ENCODE peak calls at places on chromosomes 11 and 22, in four cellular contexts. One of them, this sample, is unnamed.

GRCh38 chr11:61917357-61918109 is at the start of gene RAB3IL1:
- DNase-seq in mesenchymal stem cell: peak
- DNase-seq in IMR-90: no peak
- DNase-seq in mesendoderm: peak
- DNase-seq in this sample: peak

GRCh38 chr11:125881291-125881690 is 6.2 kb upstream of the HYLS1 start:
- DNase-seq in mesendoderm: no peak
- DNase-seq in mesenchymal stem cell: no peak
- DNase-seq in IMR-90: no peak
- DNase-seq in this sample: no peak

GRCh38 chr22:23696326-23696851 is 5.6 kb downstream of the RGL4 start:
- DNase-seq in IMR-90: peak
- DNase-seq in mesenchymal stem cell: no peak
- DNase-seq in mesendoderm: no peak
- DNase-seq in this sample: no peak

GRCh38 chr22:24807284-24807950 is 1.4 kb downstream of the SGSM1 start:
- DNase-seq in mesenchymal stem cell: peak
- DNase-seq in IMR-90: no peak
- DNase-seq in mesendoderm: peak
- DNase-seq in this sample: no peak

GRCh38 chr22:18076060-18076497 is 1.7 kb upstream of the PEX26 start:
- DNase-seq in mesenchymal stem cell: peak
- DNase-seq in IMR-90: peak
- DNase-seq in mesendoderm: peak
- DNase-seq in this sample: peak

GRCh38 chr11:77035041-77035440 is 843 bp downstream of the B3GNT6 start:
- DNase-seq in IMR-90: no peak
- DNase-seq in mesendoderm: no peak
- DNase-seq in mesenchymal stem cell: no peak
- DNase-seq in this sample: no peak

GRCh38 chr11:77030834-77031414 is 3.3 kb upstream of the B3GNT6 start:
- DNase-seq in mesendoderm: no peak
- DNase-seq in IMR-90: no peak
- DNase-seq in mesenchymal stem cell: no peak
- DNase-seq in this sample: no peak

GRCh38 chr11:35073691-35074382 is 65.1 kb upstream of the CD44 start:
- DNase-seq in mesenchymal stem cell: peak
- DNase-seq in mesendoderm: no peak
- DNase-seq in IMR-90: peak
- DNase-seq in this sample: no peak

GRCh38 chr11:117189191-117189940 is 9.8 kb upstream of the TAGLN start:
- DNase-seq in mesenchymal stem cell: no peak
- DNase-seq in IMR-90: no peak
- DNase-seq in mesendoderm: no peak
- DNase-seq in this sample: no peak

GRCh38 chr22:29394931-29395581 is 6.7 kb upstream of the AP1B1 start:
- DNase-seq in mesenchymal stem cell: peak
- DNase-seq in IMR-90: peak
- DNase-seq in mesendoderm: peak
- DNase-seq in this sample: peak

GRCh38 chr11:17544181-17544622 is at the start of gene USH1C:
- DNase-seq in mesenchymal stem cell: no peak
- DNase-seq in IMR-90: no peak
- DNase-seq in mesendoderm: peak
- DNase-seq in this sample: peak

GRCh38 chr11:3056296-3057068 is 741 bp downstream of the CARS1 start:
- DNase-seq in mesendoderm: no peak
- DNase-seq in IMR-90: no peak
- DNase-seq in mesenchymal stem cell: no peak
- DNase-seq in this sample: no peak

GRCh38 chr11:106017088-106017487 is 5.0 kb downstream of the MSANTD4 start:
- DNase-seq in mesenchymal stem cell: no peak
- DNase-seq in mesendoderm: no peak
- DNase-seq in IMR-90: no peak
- DNase-seq in this sample: no peak

GRCh38 chr22:50059185-50059880 is 1.2 kb upstream of the TTLL8 start:
- DNase-seq in mesenchymal stem cell: peak
- DNase-seq in IMR-90: peak
- DNase-seq in mesendoderm: peak
- DNase-seq in this sample: peak

GRCh38 chr11:78202733-78203167 is 14.0 kb downstream of the USP35 start:
- DNase-seq in mesendoderm: no peak
- DNase-seq in IMR-90: no peak
- DNase-seq in mesenchymal stem cell: no peak
- DNase-seq in this sample: no peak

GRCh38 chr11:46918087-46918751 is at the start of gene LRP4:
- DNase-seq in mesendoderm: peak
- DNase-seq in IMR-90: no peak
- DNase-seq in mesenchymal stem cell: peak
- DNase-seq in this sample: peak

GRCh38 chr22:30636226-30637077 is 871 bp downstream of the SLC35E4 start:
- DNase-seq in mesenchymal stem cell: peak
- DNase-seq in mesendoderm: no peak
- DNase-seq in IMR-90: no peak
- DNase-seq in this sample: peak

GRCh38 chr11:128471138-128471661 is 116.2 kb downstream of the ETS1 start:
- DNase-seq in mesendoderm: no peak
- DNase-seq in IMR-90: no peak
- DNase-seq in mesenchymal stem cell: no peak
- DNase-seq in this sample: no peak

GRCh38 chr11:69447786-69448185 is 33.7 kb upstream of the LINC01488 start:
- DNase-seq in IMR-90: no peak
- DNase-seq in mesendoderm: no peak
- DNase-seq in mesenchymal stem cell: peak
- DNase-seq in this sample: no peak

GRCh38 chr11:110434952-110435779 is 5.4 kb downstream of the FDX1 start:
- DNase-seq in IMR-90: no peak
- DNase-seq in mesendoderm: peak
- DNase-seq in mesenchymal stem cell: peak
- DNase-seq in this sample: no peak

GRCh38 chr11:61639816-61640443 is 40.3 kb upstream of the DAGLA start:
- DNase-seq in IMR-90: peak
- DNase-seq in mesenchymal stem cell: peak
- DNase-seq in mesendoderm: peak
- DNase-seq in this sample: no peak

GRCh38 chr11:122852071-122852831 is 14.0 kb downstream of the CRTAM start:
- DNase-seq in IMR-90: peak
- DNase-seq in mesenchymal stem cell: no peak
- DNase-seq in mesendoderm: no peak
- DNase-seq in this sample: no peak

GRCh38 chr11:108985611-108986279 is 320.9 kb downstream of the DDX10 start:
- DNase-seq in mesenchymal stem cell: peak
- DNase-seq in mesendoderm: no peak
- DNase-seq in IMR-90: peak
- DNase-seq in this sample: no peak

GRCh38 chr11:88167853-88168252 is 7.4 kb downstream of the RAB38 start:
- DNase-seq in mesenchymal stem cell: no peak
- DNase-seq in mesendoderm: no peak
- DNase-seq in IMR-90: peak
- DNase-seq in this sample: no peak

GRCh38 chr11:67382481-67383136 is 9.2 kb upstream of the RAD9A start:
- DNase-seq in mesenchymal stem cell: peak
- DNase-seq in mesendoderm: peak
- DNase-seq in IMR-90: peak
- DNase-seq in this sample: peak

GRCh38 chr11:10540546-10540914 is 457 bp downstream of the RNF141 start:
- DNase-seq in mesendoderm: peak
- DNase-seq in IMR-90: peak
- DNase-seq in mesenchymal stem cell: no peak
- DNase-seq in this sample: peak

GRCh38 chr22:25746012-25746373 is 4.0 kb downstream of the MYO18B start:
- DNase-seq in mesenchymal stem cell: no peak
- DNase-seq in IMR-90: peak
- DNase-seq in mesendoderm: no peak
- DNase-seq in this sample: no peak

GRCh38 chr11:27413218-27413617 is 50.2 kb upstream of the CCDC34 start:
- DNase-seq in IMR-90: no peak
- DNase-seq in mesenchymal stem cell: no peak
- DNase-seq in mesendoderm: no peak
- DNase-seq in this sample: no peak

GRCh38 chr11:62574363-62575057 is 819 bp upstream of the EEF1G start:
- DNase-seq in IMR-90: peak
- DNase-seq in mesendoderm: no peak
- DNase-seq in mesenchymal stem cell: no peak
- DNase-seq in this sample: no peak

GRCh38 chr11:125166347-125166841 is 1.8 kb downstream of the PKNOX2 start:
- DNase-seq in mesenchymal stem cell: peak
- DNase-seq in mesendoderm: peak
- DNase-seq in IMR-90: no peak
- DNase-seq in this sample: peak

DNA sequence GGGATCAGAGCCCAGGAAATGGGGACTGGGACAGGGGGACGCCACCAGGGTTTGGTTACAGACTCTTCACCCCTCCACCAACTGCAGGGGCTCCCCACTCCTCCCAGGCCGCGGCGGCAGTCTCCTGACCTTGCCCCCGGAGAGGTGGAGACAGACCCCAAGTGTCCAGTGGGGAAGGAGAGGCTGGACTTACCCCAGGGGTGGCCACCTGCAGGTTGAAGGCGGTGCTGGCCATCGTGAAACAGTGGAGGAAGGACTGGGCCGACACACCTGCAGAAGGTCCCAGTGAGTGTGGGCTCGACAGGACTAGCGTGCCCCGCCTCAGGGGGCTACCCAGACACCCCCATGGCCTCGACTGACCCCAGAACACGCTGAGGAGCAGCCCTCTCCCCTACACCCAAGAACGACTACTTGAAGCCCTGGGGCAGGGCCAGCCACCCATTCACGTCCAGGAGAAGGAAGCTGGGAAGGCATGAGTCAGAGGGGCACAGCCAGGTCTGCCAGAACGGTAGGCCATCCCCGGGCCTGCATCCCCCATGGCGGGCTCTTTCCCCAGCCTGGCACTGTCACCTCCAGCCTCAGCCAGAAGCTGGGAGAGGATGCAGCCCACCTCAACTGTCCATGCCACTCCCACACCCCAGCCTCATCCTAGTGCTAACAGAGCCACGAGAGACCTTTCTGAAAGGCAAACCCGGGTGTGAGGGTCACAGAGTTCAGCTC is 2.3 kb downstream of the GATD1 start:
- DNase-seq in mesenchymal stem cell: peak
- DNase-seq in IMR-90: peak
- DNase-seq in mesendoderm: no peak
- DNase-seq in this sample: peak
- H3K4me2 ChIP-seq in mesenchymal stem cell: no peak
- H3K4me2 ChIP-seq in IMR-90: peak
- H3K4me2 ChIP-seq in mesendoderm: no peak
- H3K4me2 ChIP-seq in this sample: no peak

DNA sequence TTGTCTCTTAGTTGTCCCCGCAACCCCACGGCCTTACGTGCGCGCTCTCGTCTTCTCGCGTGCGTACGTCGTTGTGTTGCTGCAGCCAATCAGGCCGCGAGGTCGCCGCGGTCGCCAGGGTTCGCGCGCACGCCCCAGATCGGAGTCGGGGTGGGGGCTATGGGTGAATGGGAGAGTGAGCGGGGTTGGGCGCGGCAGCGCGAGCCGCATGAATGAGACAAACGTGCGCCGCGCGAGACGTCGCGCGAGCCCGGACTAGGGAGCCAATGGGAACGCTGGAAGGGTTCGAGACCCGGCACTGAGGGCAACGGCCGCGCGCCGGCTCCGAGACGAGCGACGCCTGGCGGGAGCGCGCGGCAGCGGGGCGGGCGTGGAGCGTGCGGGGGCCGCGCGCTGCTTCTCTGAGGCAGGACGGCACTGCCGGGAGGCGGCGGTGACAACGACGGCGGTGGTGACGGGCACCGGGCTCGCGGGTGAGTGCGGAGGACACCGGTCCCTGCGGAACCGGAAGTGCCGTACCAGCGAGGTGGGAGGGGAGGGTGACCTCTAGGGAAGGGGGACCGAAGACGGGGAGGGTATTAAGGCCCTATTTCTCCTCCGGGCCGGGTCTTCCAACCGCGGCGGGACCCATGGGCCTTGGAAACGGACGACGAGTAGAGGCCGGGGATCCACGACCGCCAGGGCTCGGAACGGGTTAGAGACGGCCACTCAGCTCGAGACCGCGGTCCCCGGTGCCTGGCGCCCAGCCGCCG is at the start of gene ZDHHC5:
- DNase-seq in mesendoderm: peak
- DNase-seq in IMR-90: peak
- DNase-seq in mesenchymal stem cell: peak
- DNase-seq in this sample: peak
- H3K4ac ChIP-seq in mesendoderm: peak
- H3K4ac ChIP-seq in IMR-90: peak
- H3K4ac ChIP-seq in mesenchymal stem cell: peak
- H3K4ac ChIP-seq in this sample: no peak

DNA sequence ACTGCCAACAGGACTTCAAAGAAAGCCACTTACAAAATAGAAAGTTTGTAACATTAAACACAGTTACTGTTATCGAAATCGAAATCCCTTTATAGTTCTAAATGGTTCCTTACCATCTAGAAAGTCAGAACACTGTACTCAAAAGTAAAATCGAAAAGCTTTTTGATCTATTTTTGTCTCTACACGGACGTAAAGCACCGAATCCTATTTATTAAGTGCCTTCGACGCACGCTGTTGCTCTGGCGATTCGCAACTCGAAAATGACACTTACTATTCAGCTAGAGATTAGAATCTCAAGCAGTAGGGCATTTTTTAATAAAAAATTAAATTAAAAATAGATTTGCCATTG is 78.3 kb downstream of the LARGE1 start:
- DNase-seq in mesenchymal stem cell: no peak
- DNase-seq in mesendoderm: no peak
- DNase-seq in IMR-90: no peak
- DNase-seq in this sample: no peak
- H3K4me2 ChIP-seq in mesenchymal stem cell: no peak
- H3K4me2 ChIP-seq in mesendoderm: no peak
- H3K4me2 ChIP-seq in IMR-90: no peak
- H3K4me2 ChIP-seq in this sample: no peak

DNA sequence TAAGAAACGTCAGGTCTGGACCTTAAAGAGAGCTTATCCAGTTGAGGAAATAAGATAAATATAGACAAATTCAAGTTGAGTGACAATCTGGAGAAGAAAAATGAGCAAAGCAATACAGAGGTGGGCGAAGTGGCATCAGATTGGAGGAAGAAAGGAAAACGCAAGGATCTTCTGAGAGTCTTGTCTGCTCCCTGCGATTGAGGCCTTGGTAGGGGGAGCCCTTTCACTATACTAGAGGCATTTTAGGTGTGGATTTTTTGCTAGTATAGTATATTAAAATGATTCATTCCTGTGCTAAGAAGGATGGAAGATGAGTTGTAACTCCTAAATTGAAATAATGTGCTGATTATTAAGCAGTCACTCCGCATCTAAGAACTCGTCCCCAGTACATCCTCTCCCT is 8.1 kb downstream of the NUP50 start:
- DNase-seq in mesendoderm: no peak
- DNase-seq in mesenchymal stem cell: no peak
- DNase-seq in IMR-90: no peak
- DNase-seq in this sample: no peak
- H3K4ac ChIP-seq in mesendoderm: no peak
- H3K4ac ChIP-seq in mesenchymal stem cell: no peak
- H3K4ac ChIP-seq in IMR-90: no peak
- H3K4ac ChIP-seq in this sample: no peak

This sample was measured in H9.